ENCODE peak calls at places on chromosomes 12 and 14, in ten cellular contexts. Y, C, S, Q, B, W, G, O, X and U are unnamed samples.

GRCh38 chr12:53053223-53054111 is 3.6 kb downstream of the TNS2 start:
- DNase-seq in G (peak; percentile 94), C (no peak), Q (peak; percentile 72), B (peak; percentile 71), S (no peak), O (peak; percentile 86), X (peak; percentile 86), Y (peak; percentile 87), W (peak; percentile 83), U (peak; percentile 83)

GRCh38 chr14:25759251-25759650 is 709.3 kb upstream of the STXBP6 start:
- DNase-seq in C (no peak), Y (no peak), O (no peak), S (no peak), W (no peak), B (no peak), Q (no peak), X (no peak), G (no peak), U (no peak)

GRCh38 chr14:60514378-60515243 is 5.7 kb downstream of the SIX6 start:
- DNase-seq in W (no peak), Q (no peak), C (peak; percentile 47), G (peak; percentile 75), B (no peak), O (peak; percentile 79), Y (peak; percentile 25), X (no peak), S (no peak), U (no peak)

GRCh38 chr12:6946033-6946919 is 2.5 kb downstream of the C12orf57 start:
- DNase-seq in Q (peak; percentile 97), B (no peak), W (no peak), G (peak; percentile 95), O (no peak), Y (peak; percentile 94), S (no peak), C (no peak), X (peak; percentile 94), U (peak; percentile 57)

GRCh38 chr14:90599339-90599738 is 202.5 kb downstream of the CALM1 start:
- DNase-seq in X (no peak), O (peak; percentile 71), C (no peak), B (no peak), Q (no peak), Y (no peak), W (peak; percentile 59), S (no peak), G (no peak), U (no peak)

GRCh38 chr14:57982161-57982560 is 116.3 kb upstream of the SLC35F4 start:
- DNase-seq in Q (no peak), O (no peak), S (no peak), C (no peak), W (no peak), B (no peak), Y (no peak), X (no peak), G (no peak), U (no peak)

GRCh38 chr12:125004621-125005020 is 11.2 kb downstream of the BRI3BP start:
- DNase-seq in Y (no peak), S (no peak), B (no peak), Q (no peak), X (no peak), C (no peak), W (no peak), G (no peak), O (no peak), U (no peak)

GRCh38 chr14:103115845-103116572 is 7.3 kb upstream of the TNFAIP2 start:
- DNase-seq in Y (peak; percentile 75), S (no peak), C (peak; percentile 46), G (no peak), O (no peak), X (no peak), Q (peak; percentile 24), W (no peak), B (no peak), U (no peak)

GRCh38 chr12:112447106-112447505 is 28.4 kb downstream of the PTPN11 start:
- DNase-seq in Q (no peak), X (no peak), B (no peak), O (no peak), G (no peak), S (no peak), W (no peak), C (no peak), Y (no peak), U (no peak)

GRCh38 chr12:102702447-102703114 is 214.5 kb downstream of the PAH start:
- DNase-seq in X (peak; percentile 52), C (peak; percentile 50), Q (peak; percentile 20), O (no peak), S (peak; percentile 74), G (peak; percentile 66), W (peak; percentile 64), Y (peak; percentile 25), B (peak; percentile 53), U (peak; percentile 47)

GRCh38 chr14:100900837-100901390 is 2.6 kb downstream of the RTL1 start:
- DNase-seq in O (peak; percentile 68), X (peak; percentile 84), B (no peak), S (peak; percentile 43), Y (peak; percentile 48), W (peak; percentile 66), C (peak; percentile 18), Q (no peak), G (peak; percentile 80), U (no peak)

GRCh38 chr12:46965880-46966279 is 113.5 kb upstream of the PCED1B start:
- DNase-seq in W (no peak), Y (no peak), S (no peak), G (no peak), C (no peak), B (no peak), X (no peak), O (no peak), Q (no peak), U (peak; percentile 69)

DNA sequence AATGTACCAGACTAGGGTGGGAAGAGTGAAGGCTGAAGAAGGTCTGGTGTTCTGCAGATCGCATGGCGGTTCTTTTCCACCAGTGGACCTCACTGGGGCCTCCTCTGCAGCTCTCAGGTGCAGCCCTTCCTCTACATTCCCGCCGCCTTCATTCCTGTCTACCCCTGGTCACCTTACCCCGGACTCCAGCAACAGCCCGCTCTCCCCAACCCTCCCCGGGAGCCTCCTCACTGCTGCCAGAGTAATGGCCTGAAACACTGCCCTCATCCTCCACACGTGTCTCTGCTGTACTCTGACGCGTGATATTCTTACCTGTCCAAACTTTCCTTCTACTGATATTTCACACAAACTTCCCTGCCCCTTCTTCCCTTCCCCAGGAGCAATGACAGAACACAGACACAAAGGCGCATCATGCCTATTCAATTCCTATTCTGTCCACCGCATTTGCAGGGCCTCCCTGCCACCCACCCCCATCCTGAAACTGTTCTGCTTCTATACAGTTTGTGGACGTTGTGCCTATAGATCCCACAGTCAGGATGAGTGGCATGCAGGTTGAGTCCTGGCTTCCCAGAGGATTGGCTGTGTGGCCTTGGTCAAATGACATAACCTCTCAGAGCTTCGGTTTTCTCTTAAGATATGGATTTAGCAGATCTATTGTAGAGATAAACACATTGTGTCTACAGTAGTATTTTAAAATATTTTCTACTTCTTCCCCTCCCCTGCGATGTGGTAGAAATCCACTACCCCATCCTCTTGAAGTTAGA is 1.7 kb upstream of the NUAK1 start:
- DNase-seq in Q (no peak), C (no peak), S (no peak), X (no peak), W (no peak), B (peak; percentile 44), G (no peak), Y (no peak), O (no peak), U (no peak)
- H3K4me1 ChIP-seq in Q (peaks cover 29% of the 10 kb centered on the region), C (peaks cover 15% of the 10 kb centered on the region), S (no peaks in the 10 kb centered on the region), X (peaks cover 11% of the 10 kb centered on the region), W (no peaks in the 10 kb centered on the region), B (no peaks in the 10 kb centered on the region), G (peaks cover 56% of the 10 kb centered on the region), Y (peaks cover 29% of the 10 kb centered on the region), O (no peaks in the 10 kb centered on the region), U (peaks cover 11% of the 10 kb centered on the region)

GRCh38 chr12:71947645-71948105 is 9.0 kb downstream of the TPH2 start:
- DNase-seq in Y (peak; percentile 63), B (no peak), X (no peak), W (no peak), C (peak; percentile 61), S (no peak), G (peak; percentile 98), Q (peak; percentile 87), O (no peak), U (no peak)

GRCh38 chr12:71954040-71954649 is 15.5 kb downstream of the TPH2 start:
- DNase-seq in S (no peak), G (no peak), Y (no peak), Q (no peak), X (no peak), C (no peak), W (no peak), B (no peak), O (no peak), U (no peak)

GRCh38 chr12:71950819-71951218 is 12.2 kb downstream of the TPH2 start:
- DNase-seq in B (no peak), W (no peak), Q (no peak), G (no peak), C (no peak), Y (no peak), S (no peak), X (no peak), O (no peak), U (no peak)

GRCh38 chr12:71948390-71948789 is 9.7 kb downstream of the TPH2 start:
- DNase-seq in X (no peak), B (no peak), G (peak; percentile 37), O (no peak), W (no peak), S (no peak), Y (no peak), C (no peak), Q (no peak), U (no peak)

GRCh38 chr12:71950404-71950803 is 11.8 kb downstream of the TPH2 start:
- DNase-seq in W (no peak), Q (no peak), Y (no peak), B (no peak), S (no peak), X (no peak), G (no peak), O (no peak), C (no peak), U (no peak)
- H3K27ac ChIP-seq in W (no peak overlapping the region), Q (no peak overlapping the region), Y (no peak overlapping the region), B (no peak overlapping the region), S (no peak overlapping the region), X (no peak overlapping the region), G (no peak overlapping the region), O (no peak overlapping the region), C (no peak overlapping the region), U (no peak overlapping the region)

DNA sequence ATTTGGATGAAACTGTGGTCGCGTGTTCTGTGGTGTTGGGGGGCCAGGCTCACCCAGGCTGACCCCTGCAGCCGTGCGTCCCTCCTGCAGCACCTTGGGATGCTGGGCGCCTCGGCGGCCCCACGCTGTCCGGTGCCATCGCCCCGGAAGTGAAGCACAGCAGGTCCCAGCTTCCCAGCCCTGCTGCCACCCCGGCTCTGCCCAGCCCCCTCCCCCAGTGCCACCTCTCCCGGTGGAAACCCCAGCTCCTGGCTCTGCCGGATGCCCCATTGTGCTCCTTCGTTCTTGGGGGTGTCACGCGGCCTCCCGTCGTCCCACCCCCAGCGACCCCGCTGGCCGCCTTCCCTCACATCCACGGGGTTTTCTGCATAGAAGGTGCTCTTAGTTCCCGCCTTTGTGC is 25.2 kb downstream of the LRCOL1 start:
- DNase-seq in B (no peak), C (no peak), G (no peak), W (no peak), S (no peak), Q (no peak), X (no peak), O (no peak), Y (no peak), U (peak; percentile 37)
- H3K4me1 ChIP-seq in B (no peaks in the 10 kb centered on the region), C (no peaks in the 10 kb centered on the region), G (peaks cover 7% of the 10 kb centered on the region), W (no peaks in the 10 kb centered on the region), S (no peaks in the 10 kb centered on the region), Q (no peaks in the 10 kb centered on the region), X (no peaks in the 10 kb centered on the region), O (no peaks in the 10 kb centered on the region), Y (no peaks in the 10 kb centered on the region), U (no peaks in the 10 kb centered on the region)

GRCh38 chr14:21382095-21382494 is 1.7 kb downstream of the SUPT16H start:
- DNase-seq in B (no peak), X (no peak), C (peak; percentile 29), S (no peak), Y (no peak), O (no peak), G (no peak), Q (no peak), W (no peak), U (no peak)
- H3K27ac ChIP-seq in B (no peak overlapping the region), X (no peak overlapping the region), C (no peak overlapping the region), S (no peak overlapping the region), Y (no peak overlapping the region), O (no peak overlapping the region), G (no peak overlapping the region), Q (no peak overlapping the region), W (no peak overlapping the region), U (no peak overlapping the region)